ENCODE peak calls at places on chromosome 7, in ten cellular contexts. One of them, this sample, is unnamed.

GRCh38 chr7:47304727-47305719 is 276.9 kb downstream of the TNS3 start:
- DNase-seq in activated CD4-positive, alpha-beta T cell treated with anti-CD3 and anti-CD28 coated beads for 36 hours: no peak
- DNase-seq in right lobe of liver: no peak
- DNase-seq in heart right ventricle: no peak
- DNase-seq in AG09309: no peak
- DNase-seq in HT-29: no peak
- DNase-seq in HepG2: no peak
- DNase-seq in PC-3: no peak
- DNase-seq in heart left ventricle: peak
- DNase-seq in NCI-H446 treated with DMSO at 0.1 percent for 48 hours: no peak
- DNase-seq in this sample: no peak

GRCh38 chr7:30184804-30185487 is 50.2 kb downstream of the MTURN start:
- DNase-seq in HepG2: no peak
- DNase-seq in heart right ventricle: no peak
- DNase-seq in PC-3: no peak
- DNase-seq in NCI-H446 treated with DMSO at 0.1 percent for 48 hours: peak
- DNase-seq in AG09309: no peak
- DNase-seq in heart left ventricle: peak
- DNase-seq in right lobe of liver: no peak
- DNase-seq in activated CD4-positive, alpha-beta T cell treated with anti-CD3 and anti-CD28 coated beads for 36 hours: no peak
- DNase-seq in HT-29: no peak
- DNase-seq in this sample: no peak

GRCh38 chr7:13181221-13181620 is 493.8 kb downstream of the ARL4A start:
- DNase-seq in heart left ventricle: no peak
- DNase-seq in PC-3: peak
- DNase-seq in right lobe of liver: no peak
- DNase-seq in AG09309: no peak
- DNase-seq in HepG2: no peak
- DNase-seq in NCI-H446 treated with DMSO at 0.1 percent for 48 hours: peak
- DNase-seq in activated CD4-positive, alpha-beta T cell treated with anti-CD3 and anti-CD28 coated beads for 36 hours: no peak
- DNase-seq in HT-29: no peak
- DNase-seq in heart right ventricle: no peak
- DNase-seq in this sample: no peak

GRCh38 chr7:84729284-84729683 is 457.6 kb downstream of the SEMA3D start:
- DNase-seq in HT-29: no peak
- DNase-seq in HepG2: no peak
- DNase-seq in heart right ventricle: no peak
- DNase-seq in heart left ventricle: no peak
- DNase-seq in PC-3: no peak
- DNase-seq in right lobe of liver: no peak
- DNase-seq in AG09309: peak
- DNase-seq in activated CD4-positive, alpha-beta T cell treated with anti-CD3 and anti-CD28 coated beads for 36 hours: no peak
- DNase-seq in NCI-H446 treated with DMSO at 0.1 percent for 48 hours: no peak
- DNase-seq in this sample: no peak

GRCh38 chr7:151426486-151426905 is 13.4 kb downstream of the CRYGN start:
- DNase-seq in AG09309: peak
- DNase-seq in NCI-H446 treated with DMSO at 0.1 percent for 48 hours: peak
- DNase-seq in heart right ventricle: peak
- DNase-seq in heart left ventricle: peak
- DNase-seq in PC-3: peak
- DNase-seq in activated CD4-positive, alpha-beta T cell treated with anti-CD3 and anti-CD28 coated beads for 36 hours: no peak
- DNase-seq in HepG2: no peak
- DNase-seq in right lobe of liver: no peak
- DNase-seq in HT-29: peak
- DNase-seq in this sample: peak

GRCh38 chr7:101125989-101126650 is 784 bp upstream of the SERPINE1 start:
- DNase-seq in AG09309: no peak
- DNase-seq in PC-3: no peak
- DNase-seq in NCI-H446 treated with DMSO at 0.1 percent for 48 hours: no peak
- DNase-seq in right lobe of liver: peak
- DNase-seq in HepG2: peak
- DNase-seq in HT-29: peak
- DNase-seq in heart right ventricle: peak
- DNase-seq in activated CD4-positive, alpha-beta T cell treated with anti-CD3 and anti-CD28 coated beads for 36 hours: no peak
- DNase-seq in heart left ventricle: peak
- DNase-seq in this sample: peak

GRCh38 chr7:80257751-80258150 is 123.1 kb downstream of the GNAI1 start:
- DNase-seq in activated CD4-positive, alpha-beta T cell treated with anti-CD3 and anti-CD28 coated beads for 36 hours: no peak
- DNase-seq in heart left ventricle: no peak
- DNase-seq in HepG2: no peak
- DNase-seq in NCI-H446 treated with DMSO at 0.1 percent for 48 hours: no peak
- DNase-seq in PC-3: no peak
- DNase-seq in right lobe of liver: no peak
- DNase-seq in heart right ventricle: no peak
- DNase-seq in AG09309: no peak
- DNase-seq in HT-29: no peak
- DNase-seq in this sample: no peak

GRCh38 chr7:67311901-67312300 is 315.3 kb downstream of the TYW1 start:
- DNase-seq in HT-29: no peak
- DNase-seq in HepG2: no peak
- DNase-seq in activated CD4-positive, alpha-beta T cell treated with anti-CD3 and anti-CD28 coated beads for 36 hours: no peak
- DNase-seq in right lobe of liver: no peak
- DNase-seq in AG09309: peak
- DNase-seq in PC-3: peak
- DNase-seq in heart right ventricle: no peak
- DNase-seq in NCI-H446 treated with DMSO at 0.1 percent for 48 hours: no peak
- DNase-seq in heart left ventricle: no peak
- DNase-seq in this sample: no peak

GRCh38 chr7:51029586-51030230 is 247.0 kb upstream of the GRB10 start:
- DNase-seq in HT-29: no peak
- DNase-seq in PC-3: peak
- DNase-seq in HepG2: no peak
- DNase-seq in activated CD4-positive, alpha-beta T cell treated with anti-CD3 and anti-CD28 coated beads for 36 hours: no peak
- DNase-seq in NCI-H446 treated with DMSO at 0.1 percent for 48 hours: no peak
- DNase-seq in right lobe of liver: no peak
- DNase-seq in AG09309: peak
- DNase-seq in heart right ventricle: no peak
- DNase-seq in heart left ventricle: no peak
- DNase-seq in this sample: no peak

GRCh38 chr7:150800576-150801241 is at the start of gene TMEM176A:
- DNase-seq in heart left ventricle: peak
- DNase-seq in AG09309: no peak
- DNase-seq in HepG2: no peak
- DNase-seq in activated CD4-positive, alpha-beta T cell treated with anti-CD3 and anti-CD28 coated beads for 36 hours: peak
- DNase-seq in heart right ventricle: peak
- DNase-seq in NCI-H446 treated with DMSO at 0.1 percent for 48 hours: no peak
- DNase-seq in PC-3: no peak
- DNase-seq in HT-29: no peak
- DNase-seq in right lobe of liver: peak
- DNase-seq in this sample: no peak

GRCh38 chr7:51471199-51472016 is 154.8 kb upstream of the COBL start:
- DNase-seq in NCI-H446 treated with DMSO at 0.1 percent for 48 hours: no peak
- DNase-seq in AG09309: no peak
- DNase-seq in HepG2: no peak
- DNase-seq in activated CD4-positive, alpha-beta T cell treated with anti-CD3 and anti-CD28 coated beads for 36 hours: peak
- DNase-seq in PC-3: no peak
- DNase-seq in heart left ventricle: no peak
- DNase-seq in heart right ventricle: no peak
- DNase-seq in right lobe of liver: no peak
- DNase-seq in HT-29: no peak
- DNase-seq in this sample: no peak

GRCh38 chr7:93704241-93704640 is 129.7 kb upstream of the CALCR start:
- DNase-seq in activated CD4-positive, alpha-beta T cell treated with anti-CD3 and anti-CD28 coated beads for 36 hours: no peak
- DNase-seq in PC-3: no peak
- DNase-seq in AG09309: no peak
- DNase-seq in right lobe of liver: no peak
- DNase-seq in heart left ventricle: no peak
- DNase-seq in NCI-H446 treated with DMSO at 0.1 percent for 48 hours: no peak
- DNase-seq in HepG2: no peak
- DNase-seq in HT-29: no peak
- DNase-seq in heart right ventricle: no peak
- DNase-seq in this sample: no peak

GRCh38 chr7:119090851-119091250 is 866.3 kb downstream of the ANKRD7 start:
- DNase-seq in PC-3: no peak
- DNase-seq in HT-29: no peak
- DNase-seq in NCI-H446 treated with DMSO at 0.1 percent for 48 hours: no peak
- DNase-seq in heart left ventricle: no peak
- DNase-seq in heart right ventricle: no peak
- DNase-seq in HepG2: no peak
- DNase-seq in AG09309: no peak
- DNase-seq in activated CD4-positive, alpha-beta T cell treated with anti-CD3 and anti-CD28 coated beads for 36 hours: no peak
- DNase-seq in right lobe of liver: no peak
- DNase-seq in this sample: no peak

GRCh38 chr7:159109092-159110035 is 35.3 kb downstream of the VIPR2 start:
- DNase-seq in HepG2: no peak
- DNase-seq in heart left ventricle: no peak
- DNase-seq in HT-29: peak
- DNase-seq in heart right ventricle: no peak
- DNase-seq in AG09309: no peak
- DNase-seq in PC-3: peak
- DNase-seq in activated CD4-positive, alpha-beta T cell treated with anti-CD3 and anti-CD28 coated beads for 36 hours: no peak
- DNase-seq in NCI-H446 treated with DMSO at 0.1 percent for 48 hours: no peak
- DNase-seq in right lobe of liver: peak
- DNase-seq in this sample: no peak

GRCh38 chr7:69123003-69123402 is 475.3 kb upstream of the AUTS2 start:
- DNase-seq in heart left ventricle: no peak
- DNase-seq in NCI-H446 treated with DMSO at 0.1 percent for 48 hours: no peak
- DNase-seq in PC-3: no peak
- DNase-seq in activated CD4-positive, alpha-beta T cell treated with anti-CD3 and anti-CD28 coated beads for 36 hours: no peak
- DNase-seq in HepG2: no peak
- DNase-seq in heart right ventricle: no peak
- DNase-seq in HT-29: no peak
- DNase-seq in right lobe of liver: no peak
- DNase-seq in AG09309: no peak
- DNase-seq in this sample: no peak